ENCODE peak calls at places on chromosomes 5 and 9, in ten cellular contexts. One of them, this sample, is unnamed.

GRCh38 chr9:7500521-7500920 is 299.1 kb downstream of the DMAC1 start:
- DNase-seq in Peyer's patch: no peak
- DNase-seq in brain microvascular endothelial cell: no peak
- DNase-seq in prostate gland: no peak
- DNase-seq in HFFc6: no peak
- DNase-seq in left ventricle myocardium inferior: no peak
- DNase-seq in uterus: no peak
- DNase-seq in RWPE1: no peak
- DNase-seq in astrocyte: no peak
- DNase-seq in HepG2: no peak
- DNase-seq in this sample: no peak

GRCh38 chr5:1412163-1412562 is 33.1 kb downstream of the SLC6A3 start:
- DNase-seq in Peyer's patch: no peak
- DNase-seq in brain microvascular endothelial cell: no peak
- DNase-seq in prostate gland: no peak
- DNase-seq in HFFc6: no peak
- DNase-seq in left ventricle myocardium inferior: peak; percentile 5
- DNase-seq in uterus: no peak
- DNase-seq in RWPE1: no peak
- DNase-seq in astrocyte: no peak
- DNase-seq in HepG2: no peak
- DNase-seq in this sample: no peak

GRCh38 chr9:135077497-135078200 is 9.8 kb upstream of the OLFM1 start:
- DNase-seq in Peyer's patch: peak; percentile 37
- DNase-seq in brain microvascular endothelial cell: peak; percentile 4
- DNase-seq in prostate gland: no peak
- DNase-seq in HFFc6: peak; percentile 25
- DNase-seq in left ventricle myocardium inferior: no peak
- DNase-seq in uterus: peak; percentile 14
- DNase-seq in RWPE1: peak; percentile 76
- DNase-seq in astrocyte: no peak
- DNase-seq in HepG2: no peak
- DNase-seq in this sample: no peak

GRCh38 chr9:126128494-126129142 is 198.0 kb upstream of the MVB12B start:
- DNase-seq in Peyer's patch: no peak
- DNase-seq in brain microvascular endothelial cell: no peak
- DNase-seq in prostate gland: no peak
- DNase-seq in HFFc6: no peak
- DNase-seq in left ventricle myocardium inferior: no peak
- DNase-seq in uterus: no peak
- DNase-seq in RWPE1: no peak
- DNase-seq in astrocyte: no peak
- DNase-seq in HepG2: no peak
- DNase-seq in this sample: no peak

GRCh38 chr9:69173891-69174644 is at the start of gene TJP2:
- DNase-seq in Peyer's patch: peak; percentile 60
- DNase-seq in brain microvascular endothelial cell: peak; percentile 40
- DNase-seq in prostate gland: peak; percentile 46
- DNase-seq in HFFc6: peak; percentile 43
- DNase-seq in left ventricle myocardium inferior: peak; percentile 79
- DNase-seq in uterus: peak; percentile 64
- DNase-seq in RWPE1: peak; percentile 57
- DNase-seq in astrocyte: peak; percentile 66
- DNase-seq in HepG2: peak; percentile 54
- DNase-seq in this sample: no peak

GRCh38 chr9:74496819-74497749 is at the start of gene RORB:
- DNase-seq in Peyer's patch: peak; percentile 60
- DNase-seq in brain microvascular endothelial cell: no peak
- DNase-seq in prostate gland: peak; percentile 60
- DNase-seq in HFFc6: no peak
- DNase-seq in left ventricle myocardium inferior: peak; percentile 77
- DNase-seq in uterus: peak; percentile 46
- DNase-seq in RWPE1: peak; percentile 24
- DNase-seq in astrocyte: peak; percentile 72
- DNase-seq in HepG2: no peak
- DNase-seq in this sample: no peak

GRCh38 chr9:129555512-129556203 is 65.2 kb downstream of the C9orf50 start:
- DNase-seq in Peyer's patch: no peak
- DNase-seq in brain microvascular endothelial cell: no peak
- DNase-seq in prostate gland: no peak
- DNase-seq in HFFc6: no peak
- DNase-seq in left ventricle myocardium inferior: no peak
- DNase-seq in uterus: peak; percentile 64
- DNase-seq in RWPE1: no peak
- DNase-seq in astrocyte: no peak
- DNase-seq in HepG2: no peak
- DNase-seq in this sample: no peak

GRCh38 chr9:108835831-108836230 is 20.0 kb downstream of the ACTL7B start:
- DNase-seq in Peyer's patch: no peak
- DNase-seq in brain microvascular endothelial cell: no peak
- DNase-seq in prostate gland: no peak
- DNase-seq in HFFc6: no peak
- DNase-seq in left ventricle myocardium inferior: no peak
- DNase-seq in uterus: no peak
- DNase-seq in RWPE1: no peak
- DNase-seq in astrocyte: no peak
- DNase-seq in HepG2: no peak
- DNase-seq in this sample: no peak

DNA sequence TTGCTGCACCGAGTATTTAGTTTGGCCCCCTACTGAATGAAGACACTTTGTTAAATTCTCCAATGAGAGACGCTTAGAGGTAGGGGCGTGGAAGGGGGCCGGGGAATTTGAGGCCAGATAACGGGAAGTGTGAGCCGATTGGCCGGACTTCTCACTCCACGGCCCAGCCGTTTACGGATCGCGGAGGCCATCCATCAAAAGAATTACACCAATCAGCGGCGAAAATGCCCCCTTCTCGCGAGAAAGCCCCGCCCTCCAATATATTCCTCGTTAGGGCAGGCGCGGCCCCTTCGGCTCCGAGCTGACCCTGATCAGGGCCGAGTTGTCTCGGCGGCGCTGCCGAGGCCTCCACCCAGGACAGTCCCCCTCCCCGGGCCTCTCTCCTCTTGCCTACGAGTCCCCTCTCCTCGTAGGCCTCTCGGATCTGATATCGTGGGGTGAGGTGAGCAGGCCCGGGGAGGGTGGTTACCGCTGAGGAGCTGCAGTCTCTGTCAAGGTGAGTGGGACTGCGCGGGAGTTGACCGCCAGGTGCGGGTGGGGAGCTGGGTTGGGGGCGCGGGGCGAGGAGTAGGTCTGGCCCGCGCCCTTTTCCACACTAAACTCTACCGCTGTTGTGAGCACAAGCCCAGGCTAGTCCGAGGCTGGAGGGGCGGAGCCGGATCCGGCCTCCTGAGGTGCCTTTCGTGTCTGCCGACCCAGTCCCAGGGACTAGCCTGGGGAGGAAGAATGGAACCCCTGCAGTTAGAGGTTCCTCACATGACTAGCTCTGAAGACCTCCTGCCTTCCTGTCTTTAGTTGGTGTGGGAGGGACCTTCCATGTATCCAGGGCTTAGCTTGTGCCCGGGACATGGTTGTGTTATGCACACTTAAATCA is at the start of gene CCNG1:
- DNase-seq in Peyer's patch: peak; percentile 98
- DNase-seq in brain microvascular endothelial cell: peak; percentile 97
- DNase-seq in prostate gland: peak; percentile 96
- DNase-seq in HFFc6: peak; percentile 93
- DNase-seq in left ventricle myocardium inferior: peak; percentile 95
- DNase-seq in uterus: peak; percentile 94
- DNase-seq in RWPE1: peak; percentile 99
- DNase-seq in astrocyte: peak; percentile 92
- DNase-seq in HepG2: peak; percentile 97
- DNase-seq in this sample: peak; percentile 87
- TF ChIP-seq CTCF in Peyer's patch: no peak
- TF ChIP-seq CTCF in brain microvascular endothelial cell: no peak
- TF ChIP-seq CTCF in prostate gland: no peak
- TF ChIP-seq CTCF in HFFc6: peak; percentile 5
- TF ChIP-seq CTCF in left ventricle myocardium inferior: peak; percentile 17
- TF ChIP-seq CTCF in uterus: no peak
- TF ChIP-seq CTCF in RWPE1: no peak
- TF ChIP-seq CTCF in astrocyte: no peak
- TF ChIP-seq CTCF in HepG2: peak; percentile 3
- TF ChIP-seq CTCF in this sample: no peak

DNA sequence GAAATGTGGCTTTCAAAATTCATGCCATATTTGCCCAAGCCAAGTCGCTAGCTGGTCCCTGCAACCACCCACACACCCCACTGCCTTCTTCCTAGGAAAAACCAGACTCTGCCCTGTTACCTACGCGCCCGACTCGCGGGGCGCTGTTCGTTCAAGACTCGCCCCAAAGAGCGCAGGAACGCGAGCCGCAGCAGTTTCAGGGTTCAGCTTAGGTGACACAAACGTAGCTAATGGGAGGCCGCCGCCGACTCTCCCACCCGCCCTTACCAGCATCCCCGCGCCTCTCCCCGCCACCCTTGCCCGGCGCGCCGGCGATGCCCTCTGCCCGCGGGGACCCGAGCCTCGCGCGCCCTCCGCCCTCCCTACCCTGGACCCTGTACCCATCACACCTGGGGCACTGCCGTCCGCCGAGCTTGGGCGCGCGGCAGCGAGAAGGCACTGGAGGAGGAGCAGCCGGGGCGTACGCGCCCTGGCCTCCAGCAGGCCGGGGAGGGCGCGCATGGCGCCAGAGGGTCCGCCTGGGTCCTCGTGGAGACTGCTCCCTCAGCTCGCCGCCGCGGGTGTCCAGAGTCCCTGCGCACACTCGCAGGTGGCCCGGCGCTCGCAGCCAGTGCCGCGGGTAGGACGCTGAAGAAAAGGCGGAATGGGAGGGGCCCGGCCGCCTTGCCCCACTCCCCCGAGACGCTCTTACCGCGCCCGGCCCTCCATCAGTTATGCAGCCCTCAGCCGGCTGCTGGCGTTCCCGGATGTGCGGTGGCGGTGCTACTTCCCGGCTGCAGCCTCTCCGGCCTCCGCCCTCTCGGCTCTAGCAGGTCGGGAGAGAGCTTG is at the start of gene EMB:
- DNase-seq in Peyer's patch: peak; percentile 95
- DNase-seq in brain microvascular endothelial cell: no peak
- DNase-seq in prostate gland: peak; percentile 53
- DNase-seq in HFFc6: no peak
- DNase-seq in left ventricle myocardium inferior: peak; percentile 68
- DNase-seq in uterus: peak; percentile 16
- DNase-seq in RWPE1: peak; percentile 67
- DNase-seq in astrocyte: peak; percentile 24
- DNase-seq in HepG2: no peak
- DNase-seq in this sample: no peak
- TF ChIP-seq CTCF in Peyer's patch: no peak
- TF ChIP-seq CTCF in brain microvascular endothelial cell: peak; percentile 53
- TF ChIP-seq CTCF in prostate gland: no peak
- TF ChIP-seq CTCF in HFFc6: no peak
- TF ChIP-seq CTCF in left ventricle myocardium inferior: peak; percentile 20
- TF ChIP-seq CTCF in uterus: no peak
- TF ChIP-seq CTCF in RWPE1: peak; percentile 65
- TF ChIP-seq CTCF in astrocyte: no peak
- TF ChIP-seq CTCF in HepG2: no peak
- TF ChIP-seq CTCF in this sample: no peak

DNA sequence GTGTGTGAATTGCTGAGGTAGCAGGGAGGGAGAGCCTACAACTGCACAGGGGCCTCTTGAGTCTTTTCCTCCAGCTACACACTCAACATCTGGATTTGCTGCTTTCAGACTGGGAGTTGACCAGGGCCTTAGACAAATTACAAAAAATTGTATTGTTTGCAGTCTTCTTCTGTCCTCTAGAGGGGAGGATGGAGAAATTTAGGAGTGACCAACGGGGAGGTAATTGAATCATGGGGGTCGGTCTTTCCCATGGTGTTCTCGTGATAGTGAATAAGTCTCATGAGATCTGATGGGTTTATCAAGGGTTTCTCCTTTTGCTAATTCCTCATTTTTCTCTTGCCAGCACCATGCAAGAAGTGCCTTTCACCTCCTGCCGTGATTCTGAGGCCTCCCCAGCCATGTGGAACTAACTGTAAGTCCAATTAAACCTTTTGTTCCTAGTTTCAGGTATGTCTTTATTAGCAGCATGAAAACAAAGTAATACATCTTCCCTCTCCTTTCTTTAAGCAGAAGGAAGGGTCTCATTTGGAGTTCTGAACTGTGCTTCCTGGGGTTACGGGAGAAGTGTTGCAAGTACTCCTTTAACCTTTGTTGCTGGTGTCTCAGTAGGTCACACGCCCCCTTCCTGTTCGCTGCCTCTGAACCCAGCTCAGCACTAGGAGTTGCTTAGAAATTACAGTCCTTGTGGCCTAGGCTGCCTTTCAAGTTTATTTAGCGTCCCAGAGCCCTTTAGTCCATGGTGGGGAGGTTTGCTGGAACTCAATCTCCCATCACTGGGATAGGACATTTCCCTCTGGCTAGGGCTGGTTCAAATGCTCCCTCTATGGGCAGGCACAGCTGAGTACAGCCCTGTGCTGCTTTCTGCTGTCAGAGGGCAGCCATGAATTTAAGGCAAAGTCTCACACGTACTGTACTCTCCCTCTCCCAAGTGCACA is 4.4 kb downstream of the IFNA8 start:
- DNase-seq in Peyer's patch: no peak
- DNase-seq in brain microvascular endothelial cell: no peak
- DNase-seq in prostate gland: no peak
- DNase-seq in HFFc6: no peak
- DNase-seq in left ventricle myocardium inferior: no peak
- DNase-seq in uterus: no peak
- DNase-seq in RWPE1: no peak
- DNase-seq in astrocyte: no peak
- DNase-seq in HepG2: no peak
- DNase-seq in this sample: no peak
- TF ChIP-seq CTCF in Peyer's patch: no peak
- TF ChIP-seq CTCF in brain microvascular endothelial cell: peak; percentile 45
- TF ChIP-seq CTCF in prostate gland: no peak
- TF ChIP-seq CTCF in HFFc6: peak; percentile 51
- TF ChIP-seq CTCF in left ventricle myocardium inferior: no peak
- TF ChIP-seq CTCF in uterus: no peak
- TF ChIP-seq CTCF in RWPE1: no peak
- TF ChIP-seq CTCF in astrocyte: no peak
- TF ChIP-seq CTCF in HepG2: peak; percentile 34
- TF ChIP-seq CTCF in this sample: peak; percentile 7

GRCh38 chr5:174752121-174752520 is 27.7 kb downstream of the MSX2 start:
- DNase-seq in Peyer's patch: no peak
- DNase-seq in brain microvascular endothelial cell: no peak
- DNase-seq in prostate gland: no peak
- DNase-seq in HFFc6: no peak
- DNase-seq in left ventricle myocardium inferior: no peak
- DNase-seq in uterus: no peak
- DNase-seq in RWPE1: no peak
- DNase-seq in astrocyte: no peak
- DNase-seq in HepG2: no peak
- DNase-seq in this sample: no peak

GRCh38 chr5:174750720-174751119 is 26.3 kb downstream of the MSX2 start:
- DNase-seq in Peyer's patch: no peak
- DNase-seq in brain microvascular endothelial cell: peak; percentile 23
- DNase-seq in prostate gland: no peak
- DNase-seq in HFFc6: no peak
- DNase-seq in left ventricle myocardium inferior: no peak
- DNase-seq in uterus: no peak
- DNase-seq in RWPE1: peak; percentile 62
- DNase-seq in astrocyte: peak; percentile 69
- DNase-seq in HepG2: no peak
- DNase-seq in this sample: peak; percentile 35

GRCh38 chr5:174759091-174759490 is 34.7 kb downstream of the MSX2 start:
- DNase-seq in Peyer's patch: no peak
- DNase-seq in brain microvascular endothelial cell: no peak
- DNase-seq in prostate gland: no peak
- DNase-seq in HFFc6: no peak
- DNase-seq in left ventricle myocardium inferior: no peak
- DNase-seq in uterus: no peak
- DNase-seq in RWPE1: no peak
- DNase-seq in astrocyte: no peak
- DNase-seq in HepG2: no peak
- DNase-seq in this sample: no peak

GRCh38 chr5:174751154-174751990 is 27.0 kb downstream of the MSX2 start:
- DNase-seq in Peyer's patch: no peak
- DNase-seq in brain microvascular endothelial cell: no peak
- DNase-seq in prostate gland: no peak
- DNase-seq in HFFc6: no peak
- DNase-seq in left ventricle myocardium inferior: no peak
- DNase-seq in uterus: no peak
- DNase-seq in RWPE1: peak; percentile 30
- DNase-seq in astrocyte: peak; percentile 11
- DNase-seq in HepG2: no peak
- DNase-seq in this sample: no peak

GRCh38 chr5:174755103-174755502 is 30.7 kb downstream of the MSX2 start:
- DNase-seq in Peyer's patch: no peak
- DNase-seq in brain microvascular endothelial cell: peak; percentile 36
- DNase-seq in prostate gland: no peak
- DNase-seq in HFFc6: no peak
- DNase-seq in left ventricle myocardium inferior: no peak
- DNase-seq in uterus: no peak
- DNase-seq in RWPE1: no peak
- DNase-seq in astrocyte: no peak
- DNase-seq in HepG2: no peak
- DNase-seq in this sample: no peak
- TF ChIP-seq CTCF in Peyer's patch: no peak
- TF ChIP-seq CTCF in brain microvascular endothelial cell: no peak
- TF ChIP-seq CTCF in prostate gland: no peak
- TF ChIP-seq CTCF in HFFc6: peak; percentile 25
- TF ChIP-seq CTCF in left ventricle myocardium inferior: peak; percentile 34
- TF ChIP-seq CTCF in uterus: no peak
- TF ChIP-seq CTCF in RWPE1: peak; percentile 20
- TF ChIP-seq CTCF in astrocyte: peak; percentile 41
- TF ChIP-seq CTCF in HepG2: no peak
- TF ChIP-seq CTCF in this sample: peak; percentile 49

This sample was measured in AG09319.